ENCODE peak calls at places on chromosomes 13 and 19, in five cellular contexts. One of them, this sample, is unnamed.

GRCh38 chr19:9848761-9849160 is 13.6 kb downstream of the PIN1 start:
- DNase-seq in fibroblast of pulmonary artery: no peak
- DNase-seq in PC-3: no peak
- DNase-seq in psoas muscle: no peak
- DNase-seq in GM12864: no peak
- DNase-seq in this sample: no peak

GRCh38 chr13:113642563-113642962 is 15.4 kb downstream of the ATP4B start:
- DNase-seq in fibroblast of pulmonary artery: no peak
- DNase-seq in PC-3: no peak
- DNase-seq in psoas muscle: no peak
- DNase-seq in GM12864: no peak
- DNase-seq in this sample: no peak

GRCh38 chr13:20702945-20703784 is at the start of gene IL17D:
- DNase-seq in fibroblast of pulmonary artery: no peak
- DNase-seq in PC-3: no peak
- DNase-seq in psoas muscle: peak
- DNase-seq in GM12864: no peak
- DNase-seq in this sample: no peak

GRCh38 chr19:18173572-18174294 is at the start of gene IFI30:
- DNase-seq in fibroblast of pulmonary artery: peak
- DNase-seq in PC-3: peak
- DNase-seq in psoas muscle: peak
- DNase-seq in GM12864: peak
- DNase-seq in this sample: no peak

GRCh38 chr19:31312004-31312403 is 37.2 kb downstream of the TSHZ3 start:
- DNase-seq in fibroblast of pulmonary artery: peak
- DNase-seq in PC-3: peak
- DNase-seq in psoas muscle: no peak
- DNase-seq in GM12864: no peak
- DNase-seq in this sample: no peak

GRCh38 chr13:92074658-92075057 is 676.2 kb downstream of the GPC5 start:
- DNase-seq in fibroblast of pulmonary artery: peak
- DNase-seq in PC-3: peak
- DNase-seq in psoas muscle: no peak
- DNase-seq in GM12864: no peak
- DNase-seq in this sample: no peak

GRCh38 chr13:101845501-101846012 is 393.1 kb downstream of the ITGBL1 start:
- DNase-seq in fibroblast of pulmonary artery: no peak
- DNase-seq in PC-3: peak
- DNase-seq in psoas muscle: no peak
- DNase-seq in GM12864: no peak
- DNase-seq in this sample: no peak

GRCh38 chr13:103168901-103169508 is 102.8 kb upstream of the SLC10A2 start:
- DNase-seq in fibroblast of pulmonary artery: no peak
- DNase-seq in PC-3: no peak
- DNase-seq in psoas muscle: no peak
- DNase-seq in GM12864: no peak
- DNase-seq in this sample: no peak

GRCh38 chr19:45068041-45068440 is 8.2 kb downstream of the ZNF296 start:
- DNase-seq in fibroblast of pulmonary artery: no peak
- DNase-seq in PC-3: no peak
- DNase-seq in psoas muscle: no peak
- DNase-seq in GM12864: no peak
- DNase-seq in this sample: no peak

GRCh38 chr19:53328967-53329366 is 4.6 kb upstream of the ZNF845 start:
- DNase-seq in fibroblast of pulmonary artery: peak
- DNase-seq in PC-3: no peak
- DNase-seq in psoas muscle: peak
- DNase-seq in GM12864: no peak
- DNase-seq in this sample: no peak

GRCh38 chr13:113216165-113217056 is 7.0 kb downstream of the CUL4A start:
- DNase-seq in fibroblast of pulmonary artery: peak
- DNase-seq in PC-3: peak
- DNase-seq in psoas muscle: peak
- DNase-seq in GM12864: no peak
- DNase-seq in this sample: no peak

GRCh38 chr19:24052811-24053210 is 34.2 kb upstream of the ZNF254 start:
- DNase-seq in fibroblast of pulmonary artery: peak
- DNase-seq in PC-3: no peak
- DNase-seq in psoas muscle: no peak
- DNase-seq in GM12864: no peak
- DNase-seq in this sample: no peak

GRCh38 chr19:49432141-49433073 is 7.2 kb downstream of the GFY start:
- DNase-seq in fibroblast of pulmonary artery: no peak
- DNase-seq in PC-3: no peak
- DNase-seq in psoas muscle: no peak
- DNase-seq in GM12864: no peak
- DNase-seq in this sample: no peak

GRCh38 chr19:1811472-1811894 is 593 bp downstream of the ATP8B3 start:
- DNase-seq in fibroblast of pulmonary artery: peak
- DNase-seq in PC-3: peak
- DNase-seq in psoas muscle: peak
- DNase-seq in GM12864: no peak
- DNase-seq in this sample: no peak

GRCh38 chr13:110262494-110262893 is 44.5 kb downstream of the COL4A1 start:
- DNase-seq in fibroblast of pulmonary artery: no peak
- DNase-seq in PC-3: no peak
- DNase-seq in psoas muscle: no peak
- DNase-seq in GM12864: no peak
- DNase-seq in this sample: no peak

GRCh38 chr19:17394891-17395415 is 957 bp upstream of the CCDC194 start:
- DNase-seq in fibroblast of pulmonary artery: peak
- DNase-seq in PC-3: peak
- DNase-seq in psoas muscle: peak
- DNase-seq in GM12864: no peak
- DNase-seq in this sample: no peak

GRCh38 chr19:16571689-16572331 is 405 bp downstream of the SLC35E1 start:
- DNase-seq in fibroblast of pulmonary artery: peak
- DNase-seq in PC-3: peak
- DNase-seq in psoas muscle: peak
- DNase-seq in GM12864: no peak
- DNase-seq in this sample: no peak

GRCh38 chr19:16702123-16702522 is 17.5 kb upstream of the NWD1 start:
- DNase-seq in fibroblast of pulmonary artery: peak
- DNase-seq in PC-3: no peak
- DNase-seq in psoas muscle: peak
- DNase-seq in GM12864: no peak
- DNase-seq in this sample: no peak

GRCh38 chr19:54653181-54653809 is 9.5 kb upstream of the LILRB4 start:
- DNase-seq in fibroblast of pulmonary artery: peak
- DNase-seq in PC-3: peak
- DNase-seq in psoas muscle: no peak
- DNase-seq in GM12864: no peak
- DNase-seq in this sample: peak

GRCh38 chr13:80213201-80213600 is 127.7 kb downstream of the SPRY2 start:
- DNase-seq in fibroblast of pulmonary artery: no peak
- DNase-seq in PC-3: no peak
- DNase-seq in psoas muscle: no peak
- DNase-seq in GM12864: no peak
- DNase-seq in this sample: no peak

GRCh38 chr19:55340144-55340783 is 588 bp downstream of the KMT5C start:
- DNase-seq in fibroblast of pulmonary artery: no peak
- DNase-seq in PC-3: no peak
- DNase-seq in psoas muscle: no peak
- DNase-seq in GM12864: no peak
- DNase-seq in this sample: no peak

GRCh38 chr19:47707135-47707925 is 5.9 kb upstream of the EHD2 start:
- DNase-seq in fibroblast of pulmonary artery: peak
- DNase-seq in PC-3: peak
- DNase-seq in psoas muscle: peak
- DNase-seq in GM12864: peak
- DNase-seq in this sample: peak

GRCh38 chr19:15443325-15443724 is 6.4 kb downstream of the WIZ start:
- DNase-seq in fibroblast of pulmonary artery: no peak
- DNase-seq in PC-3: no peak
- DNase-seq in psoas muscle: peak
- DNase-seq in GM12864: no peak
- DNase-seq in this sample: no peak

GRCh38 chr19:11092181-11092538 is 2.9 kb downstream of the LDLR start:
- DNase-seq in fibroblast of pulmonary artery: peak
- DNase-seq in PC-3: peak
- DNase-seq in psoas muscle: no peak
- DNase-seq in GM12864: no peak
- DNase-seq in this sample: no peak

GRCh38 chr13:104426435-104426834 is 1360.2 kb upstream of the SLC10A2 start:
- DNase-seq in fibroblast of pulmonary artery: no peak
- DNase-seq in PC-3: no peak
- DNase-seq in psoas muscle: no peak
- DNase-seq in GM12864: no peak
- DNase-seq in this sample: no peak

GRCh38 chr13:105290596-105290995 is 1244.9 kb downstream of the EFNB2 start:
- DNase-seq in fibroblast of pulmonary artery: no peak
- DNase-seq in PC-3: no peak
- DNase-seq in psoas muscle: no peak
- DNase-seq in GM12864: no peak
- DNase-seq in this sample: no peak

GRCh38 chr19:4684312-4685095 is 14.4 kb upstream of the MYDGF start:
- DNase-seq in fibroblast of pulmonary artery: no peak
- DNase-seq in PC-3: no peak
- DNase-seq in psoas muscle: no peak
- DNase-seq in GM12864: no peak
- DNase-seq in this sample: no peak
- H3K4me3 ChIP-seq in fibroblast of pulmonary artery: no peak
- H3K4me3 ChIP-seq in PC-3: no peak
- H3K4me3 ChIP-seq in psoas muscle: no peak
- H3K4me3 ChIP-seq in GM12864: no peak
- H3K4me3 ChIP-seq in this sample: no peak

GRCh38 chr19:52170863-52171320 is 529 bp downstream of the ZNF836 start:
- DNase-seq in fibroblast of pulmonary artery: no peak
- DNase-seq in PC-3: no peak
- DNase-seq in psoas muscle: peak
- DNase-seq in GM12864: no peak
- DNase-seq in this sample: no peak
- H3K4me3 ChIP-seq in fibroblast of pulmonary artery: peak
- H3K4me3 ChIP-seq in PC-3: peak
- H3K4me3 ChIP-seq in psoas muscle: peak
- H3K4me3 ChIP-seq in GM12864: peak
- H3K4me3 ChIP-seq in this sample: peak

DNA sequence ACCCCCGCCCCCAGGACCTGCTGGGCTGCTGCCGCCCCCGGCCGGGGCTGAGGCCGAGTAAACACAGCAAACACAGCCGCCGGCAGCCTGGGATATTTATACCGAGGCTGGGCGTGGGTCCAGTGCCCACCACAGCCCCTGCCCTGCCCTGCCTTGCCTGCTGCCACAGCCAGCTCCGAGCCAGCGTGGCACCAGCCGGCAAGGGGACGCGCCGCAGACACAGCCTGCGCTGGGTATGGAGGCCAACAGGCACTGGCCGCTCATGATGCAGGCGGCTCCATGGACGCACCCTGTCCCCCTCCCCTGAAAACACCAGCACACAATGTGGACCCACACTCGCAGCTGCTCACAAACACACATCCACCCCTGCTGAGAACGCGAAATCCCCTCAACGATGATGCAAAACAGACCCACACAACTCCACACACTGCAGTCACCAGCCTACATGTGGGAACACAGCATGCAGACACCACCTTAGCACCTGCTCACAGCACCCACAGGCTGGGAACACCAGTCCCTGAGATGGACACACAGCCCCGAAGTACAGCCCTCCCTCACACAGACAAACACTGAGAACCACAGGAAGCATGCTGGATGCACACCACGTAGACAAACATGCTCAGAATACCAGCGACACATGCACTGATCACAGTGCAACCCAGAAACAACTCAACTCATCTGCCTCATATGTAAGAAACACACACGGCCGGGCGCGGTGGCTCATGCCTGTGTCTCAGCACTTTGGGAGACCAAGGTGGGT is 16.2 kb downstream of the CCDC97 start:
- DNase-seq in fibroblast of pulmonary artery: peak
- DNase-seq in PC-3: peak
- DNase-seq in psoas muscle: no peak
- DNase-seq in GM12864: peak
- DNase-seq in this sample: no peak
- H3K4me3 ChIP-seq in fibroblast of pulmonary artery: peak
- H3K4me3 ChIP-seq in PC-3: peak
- H3K4me3 ChIP-seq in psoas muscle: peak
- H3K4me3 ChIP-seq in GM12864: no peak
- H3K4me3 ChIP-seq in this sample: peak

DNA sequence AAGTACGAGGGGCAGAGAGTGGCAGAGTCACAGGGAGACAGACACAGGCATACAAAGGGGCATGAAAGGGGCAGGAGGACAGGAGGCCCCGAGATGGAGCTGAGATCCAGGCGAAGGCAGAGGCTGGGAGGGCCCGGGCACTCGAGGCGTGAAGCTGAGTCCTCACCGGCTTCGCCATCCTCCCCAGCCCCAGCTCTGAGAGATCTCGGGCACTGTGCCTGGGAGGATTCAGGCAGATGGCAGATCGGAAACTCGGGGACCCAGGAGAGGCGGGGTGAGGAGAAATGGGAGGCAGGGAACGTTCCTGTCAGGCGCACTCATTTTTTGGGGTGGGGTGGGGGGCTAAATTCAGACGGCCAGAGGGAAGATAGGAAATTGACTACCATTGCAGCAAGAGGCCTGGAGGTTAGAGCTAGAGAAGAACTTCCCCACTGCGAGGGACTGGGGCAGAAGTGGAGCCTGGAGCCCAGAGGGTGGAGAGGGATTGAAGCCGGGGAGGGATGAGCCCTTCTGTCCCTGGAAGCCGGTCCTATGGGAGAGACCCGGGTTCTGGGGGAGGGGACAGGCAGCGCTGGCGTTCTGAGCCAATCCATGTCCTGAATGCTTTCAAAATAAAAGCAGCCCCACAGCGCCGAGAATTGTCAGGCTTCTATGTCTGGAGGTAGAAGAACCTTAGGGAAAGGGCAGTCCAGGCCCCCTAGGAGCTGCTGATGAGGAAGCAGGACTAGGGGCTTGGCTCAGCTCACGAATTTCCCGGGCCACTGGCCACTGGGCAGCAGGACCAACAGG is 12.6 kb downstream of the LRRC4B start:
- DNase-seq in fibroblast of pulmonary artery: peak
- DNase-seq in PC-3: no peak
- DNase-seq in psoas muscle: no peak
- DNase-seq in GM12864: no peak
- DNase-seq in this sample: no peak
- H3K4me3 ChIP-seq in fibroblast of pulmonary artery: peak
- H3K4me3 ChIP-seq in PC-3: peak
- H3K4me3 ChIP-seq in psoas muscle: peak
- H3K4me3 ChIP-seq in GM12864: no peak
- H3K4me3 ChIP-seq in this sample: peak

This sample was measured in Panc1.